ENCODE peak calls at places on chromosomes 12 and 14, in five cellular contexts. E, J, Y, U and I are unnamed samples.

GRCh38 chr12:62484234-62484633 is 17.6 kb downstream of the MON2 start:
- DNase-seq in E (no peak), J (no peak), Y (no peak), U (no peak), I (no peak)

GRCh38 chr14:68164723-68165122 is 345.1 kb downstream of the RAD51B start:
- DNase-seq in E (no peak), Y (no peak), J (no peak), U (no peak), I (no peak)

GRCh38 chr12:55760663-55761062 is 17.7 kb downstream of the GDF11 start:
- DNase-seq in Y (no peak), J (no peak), E (no peak), U (no peak), I (no peak)

GRCh38 chr14:100692859-100693558 is 33.7 kb upstream of the DLK1 start:
- DNase-seq in E (no peak), Y (peak), J (peak), U (no peak), I (no peak)

GRCh38 chr14:75515631-75515999 is 6.7 kb upstream of the BATF start:
- DNase-seq in E (no peak), J (no peak), U (no peak), Y (no peak), I (no peak)

GRCh38 chr12:124481257-124481750 is 86.1 kb downstream of the NCOR2 start:
- DNase-seq in E (no peak), Y (no peak), J (no peak), U (no peak), I (no peak)

GRCh38 chr14:71244341-71244740 is 337.1 kb downstream of the PCNX1 start:
- DNase-seq in U (no peak), E (no peak), Y (no peak), J (no peak), I (no peak)

GRCh38 chr12:34595749-34596733 is 573.7 kb downstream of the ALG10 start:
- DNase-seq in J (no peak), E (no peak), Y (no peak), U (no peak), I (no peak)

GRCh38 chr12:52119398-52120254 is 40.1 kb downstream of the SMIM41 start:
- DNase-seq in Y (no peak), U (no peak), E (peak), J (peak), I (no peak)

GRCh38 chr12:52206309-52207040 is 14.7 kb upstream of the KRT80 start:
- DNase-seq in Y (no peak), E (no peak), U (no peak), J (no peak), I (no peak)

GRCh38 chr14:105203057-105203494 is 22.0 kb upstream of the NUDT14 start:
- DNase-seq in E (peak), U (no peak), Y (peak), J (no peak), I (peak)

GRCh38 chr12:107329569-107330324 is 236.4 kb upstream of the CRY1 start:
- DNase-seq in Y (no peak), U (no peak), J (no peak), E (no peak), I (no peak)

GRCh38 chr14:51869426-51870113 is 9.2 kb downstream of the GNG2 start:
- DNase-seq in J (no peak), U (no peak), E (no peak), Y (no peak), I (no peak)

GRCh38 chr12:85280138-85280983 is at the start of gene ALX1:
- DNase-seq in Y (no peak), J (no peak), U (peak), E (no peak), I (no peak)

GRCh38 chr14:59022144-59022543 is 166.3 kb upstream of the DAAM1 start:
- DNase-seq in E (no peak), U (no peak), J (no peak), Y (no peak), I (no peak)

GRCh38 chr12:99521664-99522063 is 125.9 kb upstream of the GARIN6 start:
- DNase-seq in U (no peak), Y (no peak), J (no peak), E (no peak), I (no peak)

GRCh38 chr12:124046206-124046740 is 73.3 kb downstream of the ZNF664 start:
- DNase-seq in U (no peak), J (no peak), Y (no peak), E (no peak), I (no peak)

GRCh38 chr12:29743801-29744200 is 39.9 kb downstream of the TMTC1 start:
- DNase-seq in J (no peak), E (no peak), Y (no peak), U (no peak), I (no peak)

GRCh38 chr12:92075425-92075891 is 70.2 kb downstream of the BTG1 start:
- DNase-seq in U (no peak), J (no peak), E (peak), Y (no peak), I (peak)

GRCh38 chr14:60514378-60515243 is 5.7 kb downstream of the SIX6 start:
- DNase-seq in Y (no peak), J (no peak), U (no peak), E (peak), I (no peak)

GRCh38 chr14:49897965-49898364 is 5.1 kb downstream of the ARF6 start:
- DNase-seq in E (no peak), U (no peak), Y (peak), J (no peak), I (no peak)

GRCh38 chr12:7929069-7929792 is 6.8 kb downstream of the SLC2A3 start:
- DNase-seq in Y (no peak), U (no peak), J (no peak), E (no peak), I (no peak)

GRCh38 chr12:110330544-110330943 is 49.5 kb downstream of the ATP2A2 start:
- DNase-seq in E (no peak), J (no peak), Y (no peak), U (peak), I (no peak)

GRCh38 chr14:73795974-73796373 is 55.7 kb upstream of the PTGR2 start:
- DNase-seq in J (peak), U (no peak), Y (no peak), E (no peak), I (no peak)

GRCh38 chr12:104280703-104281458 is 22.7 kb upstream of the EID3 start:
- DNase-seq in E (peak), Y (no peak), J (peak), U (no peak), I (no peak)

GRCh38 chr12:22282283-22282682 is 52.2 kb downstream of the ST8SIA1 start:
- DNase-seq in E (no peak), J (no peak), Y (no peak), U (no peak), I (no peak)

GRCh38 chr14:72617391-72618011 is 276.4 kb downstream of the DPF3 start:
- DNase-seq in U (peak), E (no peak), J (no peak), Y (no peak), I (no peak)

GRCh38 chr14:88005978-88006851 is 1.3 kb downstream of the GPR65 start:
- DNase-seq in J (no peak), Y (no peak), U (peak), E (no peak), I (no peak)

GRCh38 chr14:74671789-74672188 is 41.1 kb downstream of the AREL1 start:
- DNase-seq in Y (peak), U (no peak), J (no peak), E (no peak), I (no peak)

GRCh38 chr12:46101121-46101869 is 110.9 kb upstream of the SCAF11 start:
- DNase-seq in Y (no peak), U (no peak), J (no peak), E (no peak), I (no peak)

GRCh38 chr12:124687695-124688301 is 120.4 kb upstream of the NCOR2 start:
- DNase-seq in U (no peak), Y (no peak), E (no peak), J (no peak), I (no peak)

GRCh38 chr12:109757671-109758265 is 44.1 kb downstream of the FAM222A start:
- DNase-seq in Y (no peak), E (no peak), U (no peak), J (no peak), I (no peak)

GRCh38 chr12:109256011-109256410 is 53.1 kb downstream of the FOXN4 start:
- DNase-seq in J (no peak), Y (no peak), U (no peak), E (no peak), I (no peak)

GRCh38 chr14:100305446-100306255 is 593 bp downstream of the SLC25A29 start:
- DNase-seq in E (peak), U (no peak), J (no peak), Y (peak), I (no peak)

GRCh38 chr12:68901145-68901544 is 31.8 kb downstream of the CPM start:
- DNase-seq in J (no peak), E (no peak), Y (no peak), U (no peak), I (no peak)

GRCh38 chr12:95648990-95649791 is 97.9 kb upstream of the USP44 start:
- DNase-seq in Y (peak), U (no peak), J (peak), E (no peak), I (no peak)

GRCh38 chr12:125403145-125403789 is 338.0 kb downstream of the AACS start:
- DNase-seq in U (peak), J (peak), Y (no peak), E (peak), I (no peak)

GRCh38 chr14:27253946-27254345 is 656.1 kb upstream of the NOVA1 start:
- DNase-seq in J (no peak), Y (no peak), E (no peak), U (no peak), I (no peak)
- TF ChIP-seq POLR2AphosphoS5 in J (no peak), Y (no peak), E (no peak), U (no peak), I (no peak)

GRCh38 chr12:5052348-5052747 is 8.7 kb downstream of the KCNA5 start:
- DNase-seq in E (no peak), U (no peak), J (no peak), Y (no peak), I (no peak)
- TF ChIP-seq POLR2AphosphoS5 in E (no peak), U (no peak), J (no peak), Y (no peak), I (no peak)

GRCh38 chr14:92553456-92553855 is 39.9 kb downstream of the RIN3 start:
- DNase-seq in U (no peak), Y (no peak), E (no peak), J (no peak), I (no peak)
- TF ChIP-seq POLR2AphosphoS5 in U (no peak), Y (no peak), E (no peak), J (no peak), I (no peak)

DNA sequence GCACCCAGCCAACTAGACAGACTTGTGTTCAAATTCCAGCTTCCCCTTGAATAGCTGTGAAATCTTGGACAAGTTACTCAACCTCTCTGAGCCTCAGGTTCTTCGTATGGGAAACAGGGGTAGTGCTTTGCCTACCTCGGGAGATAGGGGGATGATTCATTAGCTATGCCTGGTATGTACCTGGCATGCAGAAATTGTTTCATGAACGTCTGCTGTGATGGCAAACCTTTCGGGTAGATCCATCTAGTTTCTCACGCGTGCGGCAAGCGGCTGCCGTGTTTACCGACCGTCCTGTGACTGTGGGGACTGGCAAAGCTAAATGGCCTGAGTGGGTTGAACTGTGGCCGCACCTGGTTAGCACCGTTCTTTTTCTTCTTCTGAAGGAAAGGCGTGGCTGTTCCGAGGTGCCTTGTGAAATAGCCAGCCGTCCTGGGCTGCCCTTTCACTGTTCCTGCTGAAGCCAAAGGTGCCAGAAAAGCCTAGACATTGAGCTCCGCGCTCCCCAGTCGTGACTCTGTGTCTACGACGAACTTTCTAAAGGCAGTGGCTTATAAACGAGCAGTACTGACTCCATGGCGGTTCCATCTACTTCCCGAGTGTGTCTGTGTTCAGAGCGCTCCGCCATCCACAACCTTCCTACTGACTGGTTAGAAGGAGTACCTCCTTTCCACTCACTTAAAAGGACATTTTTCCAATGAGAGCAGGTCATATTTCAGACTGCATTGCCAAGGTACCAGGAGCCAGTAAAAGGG is 40.7 kb upstream of the MED13L start:
- DNase-seq in Y (peak), J (no peak), U (no peak), E (no peak), I (no peak)
- TF ChIP-seq POLR2AphosphoS5 in Y (no peak), J (no peak), U (no peak), E (no peak), I (no peak)

GRCh38 chr12:53461059-53461458 is 9.2 kb downstream of the PCBP2 start:
- DNase-seq in J (no peak), Y (no peak), U (no peak), E (no peak), I (no peak)
- TF ChIP-seq POLR2AphosphoS5 in J (no peak), Y (no peak), U (no peak), E (peak), I (peak)

DNA sequence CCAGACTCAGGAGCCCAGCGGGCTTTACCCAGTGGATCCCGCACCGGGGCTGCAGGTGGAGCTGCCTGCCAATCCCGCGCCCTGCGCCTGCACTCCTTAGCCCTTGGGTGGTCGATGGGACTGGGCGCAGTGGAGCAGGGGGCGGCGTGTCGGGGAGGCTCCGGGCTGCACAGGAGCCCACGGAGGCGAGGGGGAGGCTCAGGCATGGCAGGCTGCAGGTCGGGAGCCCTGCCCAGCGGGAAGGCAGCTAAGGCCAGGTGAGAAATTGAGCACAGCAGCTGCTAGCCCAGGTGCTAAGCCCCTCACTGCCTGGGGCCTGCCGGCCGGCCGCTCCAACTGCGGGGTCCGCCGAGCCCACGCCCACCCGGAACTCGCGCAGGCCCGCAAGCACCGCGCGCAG is 50.1 kb downstream of the RMST start:
- DNase-seq in E (no peak), J (no peak), Y (no peak), U (no peak), I (no peak)
- TF ChIP-seq POLR2AphosphoS5 in E (no peak), J (no peak), Y (no peak), U (no peak), I (no peak)

GRCh38 chr14:103149351-103149750 is 26.1 kb downstream of the TNFAIP2 start:
- DNase-seq in J (no peak), E (no peak), U (no peak), Y (no peak), I (no peak)
- TF ChIP-seq POLR2AphosphoS5 in J (no peak), E (no peak), U (no peak), Y (no peak), I (no peak)

DNA sequence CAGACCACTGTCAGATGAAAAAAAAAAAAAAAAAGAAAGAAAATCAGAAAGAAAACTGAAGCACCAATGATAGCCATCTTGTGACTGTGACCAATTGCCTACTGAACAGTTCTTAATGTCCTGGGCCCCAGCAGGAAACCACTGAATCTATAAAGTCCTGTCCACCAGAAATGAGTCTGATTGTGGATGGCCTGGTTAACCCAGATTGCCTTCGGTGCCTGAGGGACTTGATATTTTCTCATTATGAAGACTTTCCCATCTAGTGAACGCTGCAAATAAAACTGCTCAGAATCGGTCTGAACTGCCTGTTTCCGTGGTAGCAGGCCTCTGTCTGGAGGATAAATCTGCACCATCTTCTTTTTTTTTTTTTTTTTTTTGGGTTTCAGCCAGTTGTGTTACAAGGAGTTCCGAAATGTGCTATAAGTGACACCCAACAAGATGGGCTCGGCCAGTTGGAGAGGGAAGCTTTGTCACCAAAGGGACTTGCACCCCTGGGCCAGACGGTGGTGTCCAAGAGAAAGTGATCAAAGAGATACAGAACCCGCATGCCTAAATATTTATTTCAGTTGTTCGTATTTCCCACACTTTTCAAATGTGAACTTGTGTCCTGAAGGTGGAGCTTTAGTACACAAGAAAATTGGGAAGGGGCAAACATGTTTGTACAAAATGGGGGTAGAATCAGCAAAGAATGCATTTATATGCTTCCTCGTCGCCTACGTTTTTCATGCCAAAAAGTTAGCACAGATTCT is 3.0 kb upstream of the PLXNC1 start:
- DNase-seq in Y (no peak), U (peak), E (peak), J (peak), I (no peak)
- TF ChIP-seq POLR2AphosphoS5 in Y (no peak), U (no peak), E (no peak), J (no peak), I (no peak)